ENCODE peak calls at places on chromosomes 5 and 9, in nine cellular contexts. W is stimulated activated CD4-positive, alpha-beta T cell treated with anti-CD3 and anti-CD28 coated beads, TNF-alpha, amount 100 ng/mL, for 1 hour; C is mucosa of gallbladder; H is COR-L47; G is right cardiac atrium; X is activated CD8-positive, alpha-beta memory T cell treated with anti-CD3 and anti-CD28 coated beads, Interleukin-2, amount 50 U/mL, for 4 hours; L is stimulated activated CD8-positive, alpha-beta memory T cell treated with anti-CD3 and anti-CD28 coated beads, Interleukin-4, amount 100 ng/mL, for 24 hours; K is iPS-NIHi11; B is AG08395. D is an unnamed sample.

GRCh38 chr5:170519500-170519899 is 15.7 kb downstream of the KCNIP1 start:
- DNase-seq in W (no peak), C (no peak), H (no peak), G (no peak), X (no peak), L (no peak), K (no peak), B (no peak), D (no peak)

GRCh38 chr9:136845465-136846261 is 3.4 kb downstream of the AJM1 start:
- DNase-seq in W (no peak), C (no peak), H (no peak), G (no peak), X (no peak), L (no peak), K (no peak), B (no peak), D (no peak)

GRCh38 chr9:6247266-6247665 is 31.7 kb downstream of the IL33 start:
- DNase-seq in W (no peak), C (no peak), H (no peak), G (no peak), X (no peak), L (no peak), K (no peak), B (no peak), D (no peak)

GRCh38 chr9:115923903-115924668 is 229.5 kb upstream of the PAPPA start:
- DNase-seq in W (no peak), C (peak; percentile 74), H (no peak), G (no peak), X (no peak), L (no peak), K (no peak), B (peak; percentile 53), D (peak; percentile 58)

GRCh38 chr5:10701567-10702039 is 59.4 kb downstream of the DAP start:
- DNase-seq in W (no peak), C (peak; percentile 26), H (no peak), G (no peak), X (peak; percentile 24), L (no peak), K (peak; percentile 68), B (peak; percentile 38), D (no peak)

GRCh38 chr9:111386386-111386785 is 56.4 kb upstream of the OR2K2 start:
- DNase-seq in W (no peak), C (no peak), H (no peak), G (no peak), X (no peak), L (no peak), K (no peak), B (no peak), D (no peak)

GRCh38 chr5:33688041-33688980 is 203.5 kb downstream of the ADAMTS12 start:
- DNase-seq in W (no peak), C (no peak), H (no peak), G (no peak), X (no peak), L (no peak), K (no peak), B (peak; percentile 35), D (no peak)

GRCh38 chr9:109418827-109419226 is 79.3 kb downstream of the PTPN3 start:
- DNase-seq in W (no peak), C (no peak), H (no peak), G (no peak), X (no peak), L (no peak), K (no peak), B (no peak), D (no peak)

GRCh38 chr5:135234242-135235000 is 164.6 kb downstream of the MACROH2A1 start:
- DNase-seq in W (no peak), C (no peak), H (no peak), G (no peak), X (no peak), L (no peak), K (no peak), B (no peak), D (no peak)

GRCh38 chr5:71939452-71939932 is 167.8 kb upstream of the MAP1B start:
- DNase-seq in W (no peak), C (no peak), H (peak; percentile 33), G (no peak), X (no peak), L (no peak), K (no peak), B (no peak), D (no peak)

GRCh38 chr5:1809416-1810035 is 8.3 kb downstream of the NDUFS6 start:
- DNase-seq in W (no peak), C (no peak), H (no peak), G (no peak), X (no peak), L (no peak), K (no peak), B (no peak), D (no peak)

GRCh38 chr9:110016340-110016739 is 191.6 kb downstream of the C9orf152 start:
- DNase-seq in W (no peak), C (no peak), H (no peak), G (no peak), X (no peak), L (no peak), K (no peak), B (peak; percentile 57), D (no peak)

GRCh38 chr5:176658007-176658599 is 10.8 kb downstream of the TSPAN17 start:
- DNase-seq in W (no peak), C (peak; percentile 60), H (peak; percentile 65), G (peak; percentile 85), X (peak; percentile 69), L (peak; percentile 39), K (peak; percentile 81), B (peak; percentile 79), D (peak; percentile 68)

GRCh38 chr9:89436326-89436725 is 61.6 kb downstream of the SEMA4D start:
- DNase-seq in W (no peak), C (no peak), H (no peak), G (no peak), X (no peak), L (no peak), K (no peak), B (no peak), D (no peak)

GRCh38 chr5:111774525-111774924 is 17.5 kb upstream of the NREP start:
- DNase-seq in W (no peak), C (peak; percentile 15), H (no peak), G (peak; percentile 27), X (no peak), L (no peak), K (no peak), B (no peak), D (peak; percentile 61)

D was measured in ureter.